ENCODE peak calls at places on chromosomes 2 and 18, in six cellular contexts. G is transverse colon, H is HL-60, A is endothelial cell of umbilical vein, X is GM12878, O is esophagus muscularis mucosa. S is an unnamed sample.

GRCh38 chr18:56748698-56749268 is 97.6 kb downstream of the WDR7 start:
- DNase-seq in G (no peak), H (peak), A (peak), X (no peak), O (no peak), S (no peak)

GRCh38 chr2:74887445-74887951 is 53.6 kb downstream of the HK2 start:
- DNase-seq in G (no peak), H (no peak), A (no peak), X (no peak), O (no peak), S (no peak)

GRCh38 chr18:49898421-49898820 is 85.1 kb upstream of the ACAA2 start:
- DNase-seq in G (peak), H (peak), A (peak), X (no peak), O (no peak), S (no peak)

GRCh38 chr2:24365051-24365450 is 4.7 kb upstream of the ITSN2 start:
- DNase-seq in G (peak), H (no peak), A (peak), X (no peak), O (peak), S (no peak)

GRCh38 chr2:75565523-75566449 is 5.0 kb upstream of the EVA1A start:
- DNase-seq in G (no peak), H (no peak), A (no peak), X (no peak), O (no peak), S (no peak)

GRCh38 chr2:101206080-101206479 is 46.6 kb upstream of the CNOT11 start:
- DNase-seq in G (no peak), H (no peak), A (no peak), X (no peak), O (no peak), S (no peak)

GRCh38 chr2:102166189-102166845 is 20.5 kb upstream of the IL1RL2 start:
- DNase-seq in G (peak), H (no peak), A (peak), X (no peak), O (no peak), S (no peak)

GRCh38 chr2:118826093-118826492 is 21.4 kb downstream of the EN1 start:
- DNase-seq in G (no peak), H (no peak), A (no peak), X (no peak), O (no peak), S (no peak)

GRCh38 chr2:118750959-118751565 is 96.4 kb downstream of the EN1 start:
- DNase-seq in G (no peak), H (no peak), A (no peak), X (no peak), O (no peak), S (no peak)

GRCh38 chr2:42185200-42185921 is 16.2 kb downstream of the EML4 start:
- DNase-seq in G (no peak), H (no peak), A (no peak), X (no peak), O (no peak), S (no peak)

GRCh38 chr2:223055836-223056235 is 3.8 kb downstream of the KCNE4 start:
- DNase-seq in G (no peak), H (no peak), A (no peak), X (no peak), O (no peak), S (no peak)

GRCh38 chr2:44981714-44982108 is 27.5 kb downstream of the SIX2 start:
- DNase-seq in G (peak), H (peak), A (peak), X (no peak), O (no peak), S (peak)

GRCh38 chr18:23077493-23078256 is 57.6 kb upstream of the CABLES1 start:
- DNase-seq in G (no peak), H (no peak), A (peak), X (no peak), O (no peak), S (no peak)

GRCh38 chr18:21262979-21263378 is 20.9 kb downstream of the GREB1L start:
- DNase-seq in G (no peak), H (no peak), A (peak), X (no peak), O (no peak), S (no peak)

GRCh38 chr2:49248506-49248905 is 94.2 kb upstream of the FSHR start:
- DNase-seq in G (no peak), H (no peak), A (peak), X (no peak), O (no peak), S (no peak)

GRCh38 chr2:85255813-85256581 is 71.8 kb downstream of the TGOLN2 start:
- DNase-seq in G (no peak), H (no peak), A (peak), X (no peak), O (no peak), S (no peak)

GRCh38 chr2:158228943-158229508 is 127.3 kb downstream of the UPP2 start:
- DNase-seq in G (no peak), H (no peak), A (no peak), X (no peak), O (no peak), S (no peak)

GRCh38 chr2:187581125-187581896 is 27.1 kb upstream of the TFPI start:
- DNase-seq in G (no peak), H (peak), A (peak), X (no peak), O (no peak), S (peak)

GRCh38 chr2:79670198-79670597 is 157.3 kb downstream of the CTNNA2 start:
- DNase-seq in G (no peak), H (no peak), A (no peak), X (no peak), O (no peak), S (no peak)

GRCh38 chr2:19299032-19299431 is 59.4 kb downstream of the OSR1 start:
- DNase-seq in G (no peak), H (no peak), A (peak), X (no peak), O (peak), S (no peak)

GRCh38 chr2:55158111-55158814 is 73.8 kb downstream of the CLHC1 start:
- DNase-seq in G (no peak), H (no peak), A (no peak), X (no peak), O (no peak), S (no peak)

GRCh38 chr2:205679410-205680009 is 2.8 kb upstream of the NRP2 start:
- DNase-seq in G (no peak), H (no peak), A (no peak), X (no peak), O (peak), S (no peak)

GRCh38 chr2:96325038-96325883 is at the start of gene ITPRIPL1:
- DNase-seq in G (peak), H (no peak), A (peak), X (no peak), O (no peak), S (no peak)
- TF ChIP-seq POLR2AphosphoS5 in G (no peak), H (no peak), A (no peak), X (no peak), O (no peak), S (no peak)

GRCh38 chr2:68062680-68063387 is at the start of gene C1D:
- DNase-seq in G (peak), H (peak), A (peak), X (peak), O (peak), S (peak)
- TF ChIP-seq POLR2AphosphoS5 in G (peak), H (peak), A (peak), X (peak), O (peak), S (peak)

GRCh38 chr18:37935086-37935485 is 369.5 kb upstream of the CELF4 start:
- DNase-seq in G (no peak), H (no peak), A (no peak), X (no peak), O (no peak), S (no peak)

GRCh38 chr18:37937287-37937686 is 371.7 kb upstream of the CELF4 start:
- DNase-seq in G (no peak), H (no peak), A (no peak), X (no peak), O (no peak), S (no peak)
- TF ChIP-seq POLR2AphosphoS5 in G (no peak), H (no peak), A (no peak), X (no peak), O (no peak), S (no peak)

DNA sequence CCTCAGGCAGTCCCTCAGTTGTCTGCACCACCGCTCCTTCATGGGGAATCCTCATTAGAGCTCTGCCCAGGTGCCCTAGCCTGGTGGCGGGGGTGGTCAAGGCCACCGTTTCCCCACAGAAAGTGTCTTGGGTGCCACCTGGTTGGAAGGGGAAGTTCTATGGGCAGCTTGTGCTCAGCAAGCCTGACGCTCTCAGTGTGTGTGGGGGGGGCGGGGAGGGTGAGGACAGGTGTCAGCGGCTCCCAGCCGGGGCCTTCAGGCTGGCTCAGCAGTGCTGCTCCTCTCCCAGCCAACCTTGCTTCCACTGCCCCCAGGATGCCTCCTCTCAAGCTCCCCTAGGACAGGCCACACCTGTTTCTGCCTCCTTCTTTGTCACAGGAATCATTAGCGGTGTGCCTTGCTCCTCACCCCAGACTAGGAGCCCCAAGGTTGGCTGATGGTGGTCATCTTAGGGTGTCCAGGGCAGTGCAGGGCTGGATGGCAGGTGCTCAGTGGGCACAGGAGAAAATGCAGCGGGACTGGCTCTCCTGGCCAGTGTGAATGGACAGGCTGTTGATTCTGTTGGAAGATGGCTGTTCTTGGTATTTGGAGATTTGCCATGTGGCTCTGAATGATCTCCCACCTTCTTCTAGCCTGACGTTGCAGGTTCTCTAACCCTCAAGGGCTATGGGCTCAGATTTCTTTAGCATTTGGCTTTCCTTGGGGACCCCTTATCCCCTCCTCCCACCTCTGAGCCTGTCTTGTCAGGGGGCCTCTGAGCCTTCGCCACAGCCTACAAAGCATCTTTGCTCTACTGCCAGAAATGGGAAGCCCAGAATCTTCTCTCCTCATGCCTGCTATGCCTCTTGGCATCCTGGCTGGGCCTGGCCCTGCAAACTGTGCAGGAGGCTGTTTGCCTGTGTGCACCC is 185.8 kb upstream of the HS6ST1 start:
- DNase-seq in G (peak), H (peak), A (no peak), X (peak), O (no peak), S (no peak)
- TF ChIP-seq POLR2AphosphoS5 in G (no peak), H (peak), A (no peak), X (no peak), O (no peak), S (no peak)